ENCODE peak calls at places on chromosomes 5 and 9, in six cellular contexts. D is cardiac fibroblast, R is astrocyte of the spinal cord, E is ovary, K is NT2/D1, F is left lung. P is an unnamed sample.

GRCh38 chr9:61671276-61671973 is 481.6 kb downstream of the SPATA31A7 start:
- DNase-seq in D (no peak), R (no peak), E (no peak), K (no peak), F (no peak), P (no peak)

GRCh38 chr9:130908878-130909356 is 12.3 kb upstream of the QRFP start:
- DNase-seq in D (no peak), R (no peak), E (no peak), K (no peak), F (no peak), P (no peak)

GRCh38 chr5:97355775-97356174 is 172.7 kb upstream of the RIOK2 start:
- DNase-seq in D (no peak), R (no peak), E (no peak), K (no peak), F (no peak), P (no peak)

GRCh38 chr5:140633081-140633471 is at the start of gene CD14:
- DNase-seq in D (peak), R (peak), E (no peak), K (no peak), F (peak), P (no peak)

GRCh38 chr5:80569961-80570786 is at the start of gene ANKRD34B:
- DNase-seq in D (no peak), R (no peak), E (no peak), K (no peak), F (no peak), P (no peak)

GRCh38 chr9:16161469-16161868 is 608.6 kb downstream of the CCDC171 start:
- DNase-seq in D (no peak), R (no peak), E (no peak), K (no peak), F (no peak), P (no peak)

GRCh38 chr5:93677344-93678021 is 63.9 kb downstream of the POU5F2 start:
- DNase-seq in D (peak), R (peak), E (peak), K (peak), F (peak), P (peak)

GRCh38 chr5:99037668-99038067 is 108.9 kb upstream of the CHD1 start:
- DNase-seq in D (no peak), R (no peak), E (no peak), K (no peak), F (peak), P (no peak)

GRCh38 chr5:17743580-17744435 is 109.5 kb downstream of the TAF11L14 start:
- DNase-seq in D (peak), R (peak), E (no peak), K (no peak), F (no peak), P (peak)

GRCh38 chr5:79552984-79553383 is 39.0 kb upstream of the HOMER1 start:
- DNase-seq in D (peak), R (peak), E (no peak), K (no peak), F (no peak), P (no peak)

GRCh38 chr9:100587375-100587774 is 9.5 kb downstream of the CAVIN4 start:
- DNase-seq in D (peak), R (no peak), E (no peak), K (no peak), F (no peak), P (no peak)

GRCh38 chr5:154818459-154819116 is 31.8 kb downstream of the FAXDC2 start:
- DNase-seq in D (no peak), R (no peak), E (no peak), K (no peak), F (no peak), P (no peak)

GRCh38 chr9:69019808-69020207 is 5.9 kb upstream of the PRKACG start:
- DNase-seq in D (no peak), R (no peak), E (no peak), K (no peak), F (no peak), P (no peak)

GRCh38 chr9:114348906-114349482 is 19.3 kb downstream of the ORM2 start:
- DNase-seq in D (peak), R (peak), E (peak), K (peak), F (peak), P (peak)

GRCh38 chr5:91425046-91425445 is 41.9 kb upstream of the ARRDC3 start:
- DNase-seq in D (no peak), R (no peak), E (no peak), K (no peak), F (no peak), P (no peak)

GRCh38 chr5:142356318-142356715 is 31.5 kb upstream of the SPRY4 start:
- DNase-seq in D (peak), R (peak), E (no peak), K (no peak), F (no peak), P (peak)

GRCh38 chr5:42887094-42887493 is 75.4 kb upstream of the SELENOP start:
- DNase-seq in D (no peak), R (no peak), E (no peak), K (no peak), F (peak), P (no peak)

GRCh38 chr9:135246248-135247173 is 159.0 kb downstream of the OLFM1 start:
- DNase-seq in D (no peak), R (no peak), E (no peak), K (no peak), F (no peak), P (no peak)

GRCh38 chr5:68027519-68027918 is 188.0 kb upstream of the PIK3R1 start:
- DNase-seq in D (peak), R (peak), E (no peak), K (no peak), F (no peak), P (peak)

GRCh38 chr5:173396311-173396993 is 68.2 kb upstream of the STC2 start:
- DNase-seq in D (peak), R (no peak), E (no peak), K (peak), F (no peak), P (no peak)

GRCh38 chr5:177133845-177134652 is 476 bp downstream of the NSD1 start:
- DNase-seq in D (peak), R (peak), E (peak), K (no peak), F (peak), P (no peak)

GRCh38 chr5:138282918-138283742 is 8.7 kb upstream of the GFRA3 start:
- DNase-seq in D (peak), R (peak), E (no peak), K (peak), F (no peak), P (peak)

GRCh38 chr9:72979405-72980100 is 26.7 kb upstream of the ALDH1A1 start:
- DNase-seq in D (no peak), R (no peak), E (no peak), K (no peak), F (no peak), P (no peak)

GRCh38 chr5:15694694-15695093 is 194.7 kb downstream of the FBXL7 start:
- DNase-seq in D (peak), R (peak), E (no peak), K (no peak), F (no peak), P (no peak)

GRCh38 chr5:107817436-107817835 is 146.7 kb upstream of the EFNA5 start:
- DNase-seq in D (no peak), R (no peak), E (no peak), K (no peak), F (no peak), P (no peak)

GRCh38 chr5:34847056-34847455 is 8.1 kb downstream of the TTC23L start:
- DNase-seq in D (no peak), R (no peak), E (no peak), K (no peak), F (no peak), P (no peak)

GRCh38 chr5:112165399-112165798 is 253.7 kb downstream of the EPB41L4A start:
- DNase-seq in D (no peak), R (no peak), E (no peak), K (no peak), F (no peak), P (no peak)
- H3K4me3 ChIP-seq in D (no peak), R (no peak), E (no peak), K (no peak), F (no peak), P (no peak)

DNA sequence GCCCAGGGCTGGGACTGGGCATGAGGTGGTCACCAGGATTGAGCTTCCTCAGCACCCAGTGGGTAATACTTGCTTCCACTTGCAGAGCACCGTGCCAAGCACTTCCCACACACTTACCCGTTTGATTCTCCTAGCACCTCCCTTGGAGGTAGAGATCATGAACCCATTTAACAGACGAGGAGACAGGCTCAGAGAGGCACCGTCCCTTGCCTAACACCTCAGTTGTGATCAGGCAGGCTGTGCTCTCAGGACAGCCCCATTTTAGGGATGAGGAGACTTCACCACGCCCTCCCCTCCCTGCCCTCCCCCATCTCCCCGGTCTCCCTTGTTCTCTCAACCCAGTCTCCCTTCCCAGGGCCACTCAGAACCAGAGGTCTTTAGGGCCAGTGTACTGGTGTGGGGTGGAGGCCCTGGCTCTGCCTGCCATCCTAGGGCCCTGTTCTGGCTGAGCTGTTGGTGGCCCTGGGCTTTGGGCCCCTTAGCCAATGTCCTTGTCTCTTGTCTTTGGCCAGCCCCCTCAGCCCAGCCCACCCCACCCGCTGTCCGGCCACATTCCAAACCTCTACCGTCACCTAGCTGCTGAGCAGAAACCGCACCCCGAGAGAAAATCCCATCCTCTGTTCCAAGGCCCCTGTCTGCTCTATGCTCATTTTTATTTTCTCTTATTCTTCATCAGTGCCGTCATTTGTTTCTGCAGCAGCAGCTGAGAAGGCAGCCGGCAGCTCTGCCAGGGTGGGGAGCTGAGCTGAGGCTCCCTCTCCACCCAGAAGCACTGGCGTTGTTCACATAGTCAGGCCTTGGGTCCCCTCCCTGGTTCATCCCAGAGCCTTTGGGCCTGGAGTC is 33.8 kb downstream of the OLFML2A start:
- DNase-seq in D (peak), R (peak), E (no peak), K (peak), F (no peak), P (peak)
- H3K4me3 ChIP-seq in D (no peak), R (no peak), E (no peak), K (no peak), F (no peak), P (no peak)

GRCh38 chr9:128419061-128419925 is 1.4 kb upstream of the CERCAM start:
- DNase-seq in D (peak), R (no peak), E (peak), K (no peak), F (no peak), P (no peak)
- H3K4me3 ChIP-seq in D (no peak), R (no peak), E (peak), K (peak), F (no peak), P (no peak)

DNA sequence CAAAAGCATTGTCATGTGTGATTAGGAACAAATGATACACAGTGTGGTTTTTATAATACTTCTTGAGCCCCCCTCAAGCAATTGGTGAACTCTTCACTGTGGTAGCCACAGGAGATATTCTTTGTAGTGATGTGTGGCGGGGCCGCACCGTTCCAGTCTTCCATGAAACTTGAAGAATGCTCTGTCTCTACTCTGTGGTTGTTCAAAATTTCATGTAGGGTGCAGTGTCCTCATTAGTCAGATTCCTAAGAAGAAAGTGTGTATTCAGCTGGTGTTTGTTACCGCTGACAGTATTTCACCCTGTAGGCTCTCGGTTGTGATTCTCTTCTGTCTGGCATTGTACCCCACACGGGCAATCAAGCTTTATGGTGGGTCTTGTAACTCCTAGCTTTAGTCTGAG is 10.8 kb downstream of the OTULIN start:
- DNase-seq in D (no peak), R (peak), E (no peak), K (no peak), F (no peak), P (no peak)
- H3K4me3 ChIP-seq in D (no peak), R (no peak), E (no peak), K (no peak), F (no peak), P (no peak)

GRCh38 chr9:129283705-129284606 is 105.9 kb upstream of the IER5L start:
- DNase-seq in D (no peak), R (no peak), E (peak), K (no peak), F (peak), P (no peak)
- H3K4me3 ChIP-seq in D (no peak), R (no peak), E (no peak), K (no peak), F (no peak), P (no peak)

DNA sequence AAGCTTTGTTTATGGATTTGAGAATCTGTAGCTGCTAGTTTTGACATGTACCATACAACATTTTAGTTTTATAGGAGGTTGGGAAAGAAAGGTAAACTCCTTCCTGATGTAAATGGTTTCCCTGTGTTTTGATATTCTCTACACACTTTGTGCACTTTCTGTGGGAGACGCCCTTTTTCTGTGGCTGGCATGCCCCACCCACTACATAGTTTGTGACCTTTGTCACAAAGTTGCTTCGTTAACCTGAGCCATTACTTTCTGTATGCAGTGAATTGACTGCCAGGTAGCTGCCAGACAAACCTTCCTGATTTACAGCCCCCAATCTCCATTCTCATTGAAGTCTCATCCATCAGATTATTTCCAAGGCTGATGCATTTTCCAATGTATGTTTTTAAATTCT is 90.6 kb downstream of the NLN start:
- DNase-seq in D (no peak), R (no peak), E (no peak), K (no peak), F (no peak), P (no peak)
- H3K4me3 ChIP-seq in D (no peak), R (no peak), E (no peak), K (no peak), F (no peak), P (no peak)

GRCh38 chr9:74255489-74255984 is 241.6 kb upstream of the RORB start:
- DNase-seq in D (no peak), R (no peak), E (no peak), K (no peak), F (no peak), P (no peak)
- H3K4me3 ChIP-seq in D (no peak), R (no peak), E (no peak), K (no peak), F (no peak), P (no peak)

GRCh38 chr9:127788337-127789011 is 2.6 kb downstream of the CDK9 start:
- DNase-seq in D (no peak), R (no peak), E (no peak), K (no peak), F (no peak), P (no peak)
- H3K4me3 ChIP-seq in D (no peak), R (no peak), E (no peak), K (no peak), F (no peak), P (no peak)

DNA sequence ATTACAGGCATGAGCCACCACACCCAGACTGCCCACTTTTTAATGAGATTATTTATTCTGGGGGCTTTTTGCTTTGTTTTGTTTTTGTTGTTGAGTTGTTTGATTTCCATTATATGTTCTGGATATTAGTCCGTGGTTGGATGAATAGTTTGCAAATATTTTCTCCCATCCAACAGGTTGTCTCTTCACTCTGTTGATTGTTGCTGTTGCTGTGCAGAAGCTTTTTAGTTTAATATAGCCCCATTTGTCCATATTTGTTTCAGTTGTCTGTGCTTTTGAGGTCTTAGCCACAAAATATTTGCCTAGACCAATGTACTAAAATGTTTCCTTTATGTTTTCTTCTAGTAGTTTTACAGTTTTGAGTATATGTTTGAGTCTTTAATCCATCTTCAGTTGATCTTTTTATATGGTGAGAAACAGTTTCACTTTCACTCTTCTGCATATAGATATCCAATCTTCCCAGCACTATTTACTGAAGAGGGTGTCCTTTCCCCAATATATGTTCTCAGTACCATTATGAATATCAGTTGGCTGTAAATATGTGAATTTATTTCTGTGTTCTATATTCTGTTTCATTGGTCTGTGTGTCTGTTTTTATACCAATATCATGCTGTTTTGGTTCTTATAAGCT is 30.2 kb upstream of the TBCA start:
- DNase-seq in D (no peak), R (peak), E (no peak), K (no peak), F (no peak), P (no peak)
- H3K4me3 ChIP-seq in D (no peak), R (no peak), E (no peak), K (no peak), F (no peak), P (no peak)

GRCh38 chr9:91716239-91716638 is 233.8 kb downstream of the ROR2 start:
- DNase-seq in D (no peak), R (no peak), E (no peak), K (no peak), F (no peak), P (no peak)

GRCh38 chr9:91711755-91712591 is 238.1 kb downstream of the ROR2 start:
- DNase-seq in D (peak), R (peak), E (no peak), K (no peak), F (no peak), P (no peak)

GRCh38 chr9:91712811-91713210 is 237.2 kb downstream of the ROR2 start:
- DNase-seq in D (no peak), R (no peak), E (no peak), K (no peak), F (no peak), P (no peak)

GRCh38 chr9:91714874-91715615 is 235.0 kb downstream of the ROR2 start:
- DNase-seq in D (no peak), R (no peak), E (no peak), K (no peak), F (no peak), P (no peak)

GRCh38 chr9:91714020-91714721 is 235.9 kb downstream of the ROR2 start:
- DNase-seq in D (peak), R (peak), E (peak), K (peak), F (peak), P (peak)
- H3K4me3 ChIP-seq in D (peak), R (peak), E (peak), K (no peak), F (peak), P (peak)

P was measured in astrocyte of the cerebellum.